ENCODE peak calls at places on chromosome 7, in six cellular contexts. M is IMR-90, V is mesendoderm, C is H1, K is H9, Z is mesenchymal stem cell. N is an unnamed sample.

GRCh38 chr7:71484381-71484780 is 352.4 kb downstream of the GALNT17 start:
- DNase-seq in K (no peak), C (no peak), V (no peak), Z (no peak), M (no peak), N (no peak)

GRCh38 chr7:39910108-39910869 is 39.8 kb upstream of the CDK13 start:
- DNase-seq in K (no peak), M (peak), V (no peak), Z (peak), C (no peak), N (no peak)

GRCh38 chr7:139902436-139903102 is 73.5 kb downstream of the TBXAS1 start:
- DNase-seq in K (no peak), C (no peak), M (peak), V (no peak), Z (peak), N (no peak)

GRCh38 chr7:25926891-25927625 is 224.9 kb upstream of the NFE2L3 start:
- DNase-seq in C (no peak), V (no peak), M (no peak), Z (no peak), K (no peak), N (no peak)

GRCh38 chr7:1899201-1899600 is 229.1 kb downstream of the ELFN1 start:
- DNase-seq in M (peak), V (no peak), K (no peak), Z (no peak), C (no peak), N (no peak)

GRCh38 chr7:108497082-108497725 is 28.7 kb downstream of the PNPLA8 start:
- DNase-seq in K (no peak), Z (peak), V (peak), M (peak), C (no peak), N (peak)

GRCh38 chr7:23343806-23344500 is 44.8 kb downstream of the MALSU1 start:
- DNase-seq in C (no peak), V (no peak), M (peak), Z (no peak), K (no peak), N (peak)

GRCh38 chr7:136964347-136964746 is 95.9 kb downstream of the CHRM2 start:
- DNase-seq in M (no peak), V (no peak), K (no peak), Z (no peak), C (no peak), N (no peak)

GRCh38 chr7:24123061-24123460 is 160.9 kb upstream of the NPY start:
- DNase-seq in V (no peak), C (no peak), K (no peak), M (no peak), Z (peak), N (no peak)

GRCh38 chr7:12013983-12014382 is 182.0 kb upstream of the THSD7A start:
- DNase-seq in K (no peak), M (no peak), V (no peak), C (no peak), Z (no peak), N (no peak)

GRCh38 chr7:48638041-48638440 is 286.3 kb upstream of the CDC14C start:
- DNase-seq in Z (no peak), V (no peak), C (no peak), K (no peak), M (no peak), N (no peak)

GRCh38 chr7:2195403-2196246 is 37.1 kb downstream of the MAD1L1 start:
- DNase-seq in M (no peak), K (no peak), C (no peak), Z (no peak), V (no peak), N (no peak)

GRCh38 chr7:120717166-120717565 is 140.8 kb downstream of the TSPAN12 start:
- DNase-seq in Z (peak), M (no peak), C (no peak), V (no peak), K (no peak), N (no peak)

GRCh38 chr7:986766-987722 is 4.1 kb downstream of the CYP2W1 start:
- DNase-seq in V (no peak), C (no peak), Z (no peak), M (no peak), K (no peak), N (no peak)

GRCh38 chr7:1850976-1851571 is 181.0 kb downstream of the ELFN1 start:
- DNase-seq in M (no peak), K (no peak), Z (no peak), V (no peak), C (no peak), N (no peak)

GRCh38 chr7:47536705-47537611 is 45.0 kb downstream of the TNS3 start:
- DNase-seq in V (peak), C (no peak), Z (peak), K (peak), M (peak), N (peak)

GRCh38 chr7:41879424-41879823 is 176.5 kb upstream of the INHBA start:
- DNase-seq in C (no peak), V (no peak), K (no peak), M (no peak), Z (no peak), N (no peak)

GRCh38 chr7:80018941-80019808 is 115.5 kb upstream of the GNAI1 start:
- DNase-seq in Z (peak), V (peak), M (peak), K (peak), C (peak), N (peak)

GRCh38 chr7:55343860-55344606 is 21.1 kb upstream of the LANCL2 start:
- DNase-seq in V (no peak), Z (no peak), C (no peak), M (no peak), K (no peak), N (no peak)

GRCh38 chr7:20193242-20193777 is 23.9 kb downstream of the MACC1 start:
- DNase-seq in C (no peak), V (no peak), M (peak), Z (no peak), K (no peak), N (no peak)

GRCh38 chr7:20188551-20188950 is 28.6 kb downstream of the MACC1 start:
- DNase-seq in Z (no peak), V (no peak), C (no peak), K (no peak), M (no peak), N (no peak)

GRCh38 chr7:20190588-20190987 is 26.6 kb downstream of the MACC1 start:
- DNase-seq in Z (no peak), V (no peak), K (no peak), M (no peak), C (no peak), N (no peak)

GRCh38 chr7:20191044-20191867 is 25.9 kb downstream of the MACC1 start:
- DNase-seq in M (no peak), Z (no peak), V (peak), K (no peak), C (no peak), N (no peak)

GRCh38 chr7:20189852-20190251 is 27.3 kb downstream of the MACC1 start:
- DNase-seq in K (no peak), M (no peak), C (no peak), V (no peak), Z (no peak), N (no peak)
- H2BK15ac ChIP-seq in K (no peak), M (no peak), C (no peak), V (no peak), Z (no peak), N (no peak)

DNA sequence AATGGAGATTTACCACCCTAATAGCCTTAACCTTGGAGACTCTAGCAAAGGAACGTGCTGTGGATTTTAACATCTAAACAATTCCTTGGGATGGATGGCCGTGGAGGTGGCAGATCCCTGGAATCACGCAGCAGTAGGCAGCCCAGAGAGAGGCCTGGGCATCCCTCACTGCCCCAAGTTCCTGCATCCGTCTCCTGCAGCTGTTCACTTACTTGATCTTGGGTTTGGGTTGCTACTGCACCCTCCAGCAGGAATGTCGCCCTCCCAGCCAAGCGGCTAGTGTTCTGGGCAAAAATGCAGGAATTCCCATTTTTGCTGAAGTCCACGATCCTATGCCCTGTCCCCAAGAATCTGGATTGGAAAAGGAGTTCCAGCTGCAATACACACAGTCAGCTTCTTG is 166.7 kb upstream of the SH2B2 start:
- DNase-seq in V (no peak), K (no peak), C (no peak), M (no peak), Z (no peak), N (no peak)
- H2BK15ac ChIP-seq in V (no peak), K (no peak), C (no peak), M (no peak), Z (no peak), N (no peak)

GRCh38 chr7:131444683-131445082 is 111.7 kb downstream of the PODXL start:
- DNase-seq in Z (no peak), C (no peak), M (no peak), V (no peak), K (no peak), N (no peak)

GRCh38 chr7:131443496-131443895 is 112.9 kb downstream of the PODXL start:
- DNase-seq in V (no peak), C (no peak), Z (peak), K (no peak), M (no peak), N (no peak)

GRCh38 chr7:131436384-131436783 is 108.7 kb downstream of the MKLN1 start:
- DNase-seq in C (no peak), Z (no peak), V (no peak), K (no peak), M (no peak), N (no peak)

GRCh38 chr7:131438969-131439368 is 111.3 kb downstream of the MKLN1 start:
- DNase-seq in Z (no peak), K (no peak), M (no peak), C (no peak), V (no peak), N (no peak)
- H2BK15ac ChIP-seq in Z (no peak), K (no peak), M (no peak), C (no peak), V (no peak), N (no peak)

DNA sequence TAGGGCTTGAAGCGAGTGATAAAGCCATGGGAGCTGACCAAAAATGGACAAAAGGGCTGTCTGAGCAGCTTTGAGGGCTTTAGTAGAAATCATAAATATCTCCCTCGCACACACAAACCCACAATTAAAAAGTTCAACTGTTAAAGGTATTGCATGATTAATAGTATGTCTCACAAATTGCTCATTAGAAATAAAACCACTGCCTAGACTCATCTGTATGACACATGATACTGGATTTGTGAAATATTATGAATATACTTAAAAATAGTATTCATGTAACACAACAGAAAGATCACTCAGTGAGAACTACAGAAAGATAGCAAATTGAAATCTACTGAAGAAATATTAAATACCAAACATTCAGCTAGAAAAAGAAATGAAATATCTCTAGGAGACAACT is 11.9 kb upstream of the PTPN12 start:
- DNase-seq in C (no peak), K (no peak), Z (no peak), M (peak), V (no peak), N (no peak)
- H2BK15ac ChIP-seq in C (no peak), K (no peak), Z (no peak), M (no peak), V (no peak), N (no peak)

DNA sequence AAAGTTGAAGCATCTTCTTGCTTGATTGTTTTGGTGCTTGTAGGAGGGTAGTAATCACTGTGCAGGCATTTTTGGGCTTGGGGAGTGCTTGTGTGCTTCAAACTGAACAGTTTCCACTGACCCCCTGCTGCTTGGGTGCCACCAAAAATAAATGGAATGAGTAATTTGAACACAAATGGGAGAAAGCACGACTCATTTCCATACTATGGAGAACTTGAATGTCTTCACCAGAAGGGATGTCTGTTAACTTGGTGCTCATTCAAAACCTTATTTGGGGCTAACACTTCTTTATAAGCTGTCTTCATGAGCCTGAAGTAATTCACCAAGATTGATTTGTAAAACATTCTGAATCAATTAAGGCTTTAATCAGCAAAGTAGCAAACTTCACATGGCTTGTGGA is 560.3 kb downstream of the SDK1 start:
- DNase-seq in V (no peak), K (no peak), Z (peak), M (peak), C (no peak), N (no peak)
- H2BK15ac ChIP-seq in V (no peak), K (no peak), Z (no peak), M (no peak), C (no peak), N (no peak)

GRCh38 chr7:18960735-18961134 is 156.7 kb downstream of the TWIST1 start:
- DNase-seq in Z (peak), C (no peak), V (no peak), M (peak), K (no peak), N (no peak)
- H2BK15ac ChIP-seq in Z (no peak), C (no peak), V (no peak), M (no peak), K (no peak), N (no peak)

DNA sequence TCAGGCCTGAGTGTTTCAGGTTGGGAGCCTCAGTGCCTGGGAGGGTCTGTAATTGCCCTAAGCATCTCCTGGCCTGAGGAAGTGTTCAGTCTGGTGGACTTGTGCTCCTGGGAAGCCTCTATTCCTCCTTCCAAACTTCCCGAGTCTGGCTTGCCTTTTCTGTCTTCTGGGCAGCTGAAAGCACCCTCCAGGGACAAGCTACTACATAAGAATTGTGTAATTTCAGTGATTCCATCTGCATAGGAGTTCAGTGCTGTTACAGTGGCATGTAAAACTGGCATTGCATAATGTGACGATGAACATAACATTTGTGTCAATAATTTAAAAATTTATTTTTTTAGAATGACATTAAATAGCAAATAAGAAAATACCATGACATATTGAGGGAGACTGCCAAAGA is 109.3 kb downstream of the AOAH start:
- DNase-seq in K (no peak), M (no peak), V (no peak), Z (no peak), C (no peak), N (no peak)
- H2BK15ac ChIP-seq in K (no peak), M (no peak), V (no peak), Z (no peak), C (no peak), N (peak)

GRCh38 chr7:17554341-17555015 is 256.0 kb downstream of the AHR start:
- DNase-seq in Z (no peak), K (no peak), C (no peak), M (no peak), V (no peak), N (no peak)
- H2BK15ac ChIP-seq in Z (no peak), K (no peak), C (no peak), M (peak), V (no peak), N (no peak)

DNA sequence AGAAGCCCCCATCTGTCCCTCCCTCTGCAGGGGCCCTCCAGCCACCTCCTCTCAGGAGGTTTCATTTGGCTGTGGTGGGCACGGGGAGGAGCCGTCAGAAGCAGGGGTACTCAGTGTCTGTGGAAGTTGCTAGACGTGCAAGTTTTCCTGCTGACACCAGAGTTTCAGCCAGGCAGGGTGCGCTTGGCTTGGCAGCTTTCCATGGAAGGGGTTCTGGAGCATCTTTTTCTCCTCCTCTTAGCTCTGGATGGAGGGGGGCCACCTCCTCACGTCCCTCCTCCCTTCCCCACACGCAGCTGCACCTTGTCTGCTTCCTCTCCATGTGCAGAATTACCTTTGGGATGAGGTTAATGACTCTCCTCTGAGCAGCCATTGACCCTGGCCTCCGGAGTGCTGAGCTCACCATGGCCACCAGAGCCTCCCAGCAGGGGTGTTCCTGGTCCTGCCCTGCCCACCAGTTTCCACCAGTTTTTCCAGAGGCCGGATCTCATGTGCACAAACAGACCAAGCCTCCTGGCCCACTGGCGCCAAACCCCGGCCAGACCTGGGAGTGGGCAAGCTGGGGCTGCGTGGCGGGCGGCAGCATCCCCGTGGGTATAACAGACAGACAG is 579.8 kb upstream of the FOXK1 start:
- DNase-seq in C (no peak), V (no peak), Z (no peak), M (no peak), K (no peak), N (no peak)
- H2BK15ac ChIP-seq in C (no peak), V (no peak), Z (no peak), M (no peak), K (no peak), N (peak)

N was measured in neuronal stem cell.